ENCODE peak calls at places on chromosomes 7 and 10, in six cellular contexts. V is activated effector memory CD4-positive, alpha-beta T cell treated with anti-CD3 and anti-CD28 coated beads, Interleukin-2, amount 50 U/mL, for 16 hours; G is osteocyte; H is endothelial cell; I is A172; X is fibroblast of the aortic adventitia. L is an unnamed sample.

GRCh38 chr10:50929670-50930069 is 44.2 kb upstream of the A1CF start:
- DNase-seq in V (no peak), G (no peak), H (no peak), I (peak; percentile 40), X (peak; percentile 7), L (no peak)

GRCh38 chr7:24979470-24979862 is 512 bp downstream of the OSBPL3 start:
- DNase-seq in V (peak; percentile 92), G (no peak), H (peak; percentile 64), I (peak; percentile 68), X (no peak), L (no peak)

GRCh38 chr10:17335065-17335464 is 107.0 kb downstream of the VIM start:
- DNase-seq in V (no peak), G (no peak), H (no peak), I (peak; percentile 74), X (peak; percentile 86), L (no peak)

GRCh38 chr7:110534241-110534931 is 556.5 kb upstream of the LRRN3 start:
- DNase-seq in V (no peak), G (no peak), H (no peak), I (peak; percentile 47), X (peak; percentile 1), L (no peak)

GRCh38 chr7:1425292-1426136 is 33.8 kb downstream of the MICALL2 start:
- DNase-seq in V (no peak), G (no peak), H (no peak), I (no peak), X (no peak), L (no peak)

GRCh38 chr10:127983701-127984100 is 76.8 kb downstream of the PTPRE start:
- DNase-seq in V (no peak), G (no peak), H (no peak), I (peak; percentile 71), X (no peak), L (no peak)

GRCh38 chr7:47083476-47084250 is 498.2 kb downstream of the TNS3 start:
- DNase-seq in V (no peak), G (no peak), H (no peak), I (no peak), X (no peak), L (no peak)

GRCh38 chr7:33853361-33854062 is 51.8 kb upstream of the BMPER start:
- DNase-seq in V (no peak), G (no peak), H (no peak), I (peak; percentile 80), X (peak; percentile 89), L (no peak)

GRCh38 chr7:126667742-126668366 is 584.9 kb downstream of the GRM8 start:
- DNase-seq in V (no peak), G (no peak), H (no peak), I (peak; percentile 49), X (no peak), L (no peak)

GRCh38 chr7:111587715-111588433 is 25.6 kb upstream of the IMMP2L start:
- DNase-seq in V (no peak), G (no peak), H (no peak), I (peak; percentile 7), X (peak; percentile 40), L (no peak)

GRCh38 chr10:22666287-22667092 is 47.9 kb downstream of the PIP4K2A start:
- DNase-seq in V (peak; percentile 81), G (no peak), H (no peak), I (no peak), X (peak; percentile 44), L (no peak)

GRCh38 chr10:88946965-88947590 is 5.5 kb downstream of the ACTA2 start:
- DNase-seq in V (no peak), G (no peak), H (no peak), I (no peak), X (no peak), L (no peak)

GRCh38 chr7:117587931-117588330 is 108.1 kb downstream of the CFTR start:
- DNase-seq in V (no peak), G (no peak), H (no peak), I (no peak), X (no peak), L (no peak)

GRCh38 chr7:130441408-130441854 is 615 bp upstream of the CEP41 start:
- DNase-seq in V (no peak), G (no peak), H (peak; percentile 35), I (no peak), X (no peak), L (no peak)

GRCh38 chr7:70554646-70555045 is 577.3 kb upstream of the GALNT17 start:
- DNase-seq in V (no peak), G (no peak), H (no peak), I (no peak), X (no peak), L (no peak)

GRCh38 chr10:78408671-78409472 is 375.2 kb downstream of the RPS24 start:
- DNase-seq in V (no peak), G (no peak), H (no peak), I (peak; percentile 19), X (peak; percentile 77), L (no peak)

GRCh38 chr7:2738766-2739549 is 51.0 kb downstream of the AMZ1 start:
- DNase-seq in V (peak; percentile 34), G (peak; percentile 78), H (no peak), I (no peak), X (no peak), L (peak; percentile 87)

GRCh38 chr10:133023216-133023843 is 64.4 kb upstream of the ADGRA1 start:
- DNase-seq in V (no peak), G (no peak), H (no peak), I (no peak), X (no peak), L (no peak)

GRCh38 chr7:15729746-15730145 is 43.3 kb upstream of the MEOX2 start:
- DNase-seq in V (no peak), G (no peak), H (no peak), I (no peak), X (no peak), L (no peak)

GRCh38 chr10:18099420-18099819 is 40.8 kb upstream of the CACNB2 start:
- DNase-seq in V (no peak), G (no peak), H (no peak), I (no peak), X (peak; percentile 43), L (no peak)

GRCh38 chr7:158754746-158755444 is 50.3 kb upstream of the NCAPG2 start:
- DNase-seq in V (no peak), G (no peak), H (no peak), I (no peak), X (no peak), L (no peak)

GRCh38 chr7:116439856-116440549 is 59.5 kb upstream of the CAV2 start:
- DNase-seq in V (no peak), G (no peak), H (no peak), I (no peak), X (peak; percentile 78), L (no peak)

GRCh38 chr10:29209830-29210229 is 79.0 kb upstream of the LYZL1 start:
- DNase-seq in V (no peak), G (no peak), H (no peak), I (no peak), X (no peak), L (no peak)

GRCh38 chr7:114450431-114450830 is 35.8 kb downstream of the FOXP2 start:
- DNase-seq in V (no peak), G (no peak), H (no peak), I (no peak), X (peak; percentile 4), L (no peak)

GRCh38 chr10:115935731-115936130 is 337.3 kb downstream of the GFRA1 start:
- DNase-seq in V (no peak), G (no peak), H (no peak), I (no peak), X (no peak), L (no peak)

GRCh38 chr10:498760-499435 is 190.6 kb downstream of the DIP2C start:
- DNase-seq in V (peak; percentile 48), G (no peak), H (no peak), I (no peak), X (no peak), L (no peak)

GRCh38 chr7:125061776-125062397 is 132.3 kb upstream of the POT1 start:
- DNase-seq in V (no peak), G (no peak), H (no peak), I (peak; percentile 69), X (peak; percentile 40), L (no peak)

GRCh38 chr7:157497367-157497743 is 160.6 kb downstream of the DNAJB6 start:
- DNase-seq in V (no peak), G (peak; percentile 77), H (no peak), I (no peak), X (no peak), L (no peak)

GRCh38 chr10:68462536-68462935 is 9.2 kb downstream of the DNA2 start:
- DNase-seq in V (no peak), G (no peak), H (no peak), I (no peak), X (no peak), L (no peak)

GRCh38 chr10:110872145-110872983 is 636 bp downstream of the PDCD4 start:
- DNase-seq in V (peak; percentile 90), G (peak; percentile 90), H (peak; percentile 85), I (peak; percentile 56), X (peak; percentile 79), L (no peak)

GRCh38 chr10:43737003-43737402 is 88.3 kb upstream of the ZNF32 start:
- DNase-seq in V (no peak), G (no peak), H (no peak), I (no peak), X (no peak), L (no peak)

GRCh38 chr7:138616085-138616484 is 85.1 kb downstream of the SVOPL start:
- DNase-seq in V (no peak), G (no peak), H (no peak), I (no peak), X (no peak), L (no peak)

GRCh38 chr7:131173148-131173890 is 154.4 kb upstream of the MKLN1 start:
- DNase-seq in V (no peak), G (no peak), H (no peak), I (peak; percentile 35), X (no peak), L (no peak)

GRCh38 chr10:10911471-10911921 is 106.2 kb upstream of the CELF2 start:
- DNase-seq in V (no peak), G (no peak), H (no peak), I (no peak), X (peak; percentile 94), L (no peak)

GRCh38 chr10:17644485-17644964 is 574 bp downstream of the STAM start:
- DNase-seq in V (no peak), G (no peak), H (no peak), I (peak; percentile 23), X (peak; percentile 51), L (no peak)

GRCh38 chr10:14653271-14654161 is 121.2 kb downstream of the FAM107B start:
- DNase-seq in V (no peak), G (peak; percentile 86), H (peak; percentile 31), I (peak; percentile 65), X (peak; percentile 85), L (no peak)

GRCh38 chr10:96082748-96083147 is 39.4 kb downstream of the CCNJ start:
- DNase-seq in V (no peak), G (no peak), H (no peak), I (no peak), X (no peak), L (no peak)

GRCh38 chr10:33157108-33157507 is 177.4 kb downstream of the NRP1 start:
- DNase-seq in V (no peak), G (no peak), H (no peak), I (peak; percentile 65), X (peak; percentile 80), L (no peak)

GRCh38 chr7:74544706-74545469 is 91.2 kb downstream of the GTF2IRD1 start:
- DNase-seq in V (peak; percentile 66), G (no peak), H (peak; percentile 14), I (peak; percentile 57), X (peak; percentile 33), L (no peak)